ENCODE peak calls at places on chromosomes 4 and X, in eight cellular contexts. One of them, this sample, is unnamed.
A peak's percentile ranks its signal among the peaks of the same experiment; 100 is the strongest.

GRCh38 chrX:71650333-71650969 is 16.9 kb upstream of the LOC101059915 start:
- DNase-seq in tibial nerve: no peak
- DNase-seq in adrenal gland: no peak
- DNase-seq in thyroid gland: peak; percentile 10
- DNase-seq in vagina: no peak
- DNase-seq in heart left ventricle: no peak
- DNase-seq in esophagus squamous epithelium: no peak
- DNase-seq in GM12892: no peak
- DNase-seq in this sample: no peak

GRCh38 chrX:101383679-101384078 is 2.3 kb downstream of the BTK start:
- DNase-seq in tibial nerve: no peak
- DNase-seq in adrenal gland: no peak
- DNase-seq in thyroid gland: peak; percentile 22
- DNase-seq in vagina: no peak
- DNase-seq in heart left ventricle: no peak
- DNase-seq in esophagus squamous epithelium: no peak
- DNase-seq in GM12892: no peak
- DNase-seq in this sample: no peak

GRCh38 chr4:42633605-42634388 is 23.1 kb downstream of the ATP8A1 start:
- DNase-seq in tibial nerve: no peak
- DNase-seq in adrenal gland: no peak
- DNase-seq in thyroid gland: no peak
- DNase-seq in vagina: no peak
- DNase-seq in heart left ventricle: no peak
- DNase-seq in esophagus squamous epithelium: no peak
- DNase-seq in GM12892: no peak
- DNase-seq in this sample: no peak

GRCh38 chrX:136035663-136036062 is 50.4 kb downstream of the SLC9A6 start:
- DNase-seq in tibial nerve: no peak
- DNase-seq in adrenal gland: no peak
- DNase-seq in thyroid gland: no peak
- DNase-seq in vagina: no peak
- DNase-seq in heart left ventricle: no peak
- DNase-seq in esophagus squamous epithelium: no peak
- DNase-seq in GM12892: no peak
- DNase-seq in this sample: no peak

GRCh38 chr4:55947912-55948725 is 626 bp upstream of the CEP135 start:
- DNase-seq in tibial nerve: peak; percentile 11
- DNase-seq in adrenal gland: no peak
- DNase-seq in thyroid gland: no peak
- DNase-seq in vagina: no peak
- DNase-seq in heart left ventricle: no peak
- DNase-seq in esophagus squamous epithelium: no peak
- DNase-seq in GM12892: no peak
- DNase-seq in this sample: peak; percentile 37

GRCh38 chr4:14783011-14783877 is 219.0 kb upstream of the CPEB2 start:
- DNase-seq in tibial nerve: no peak
- DNase-seq in adrenal gland: no peak
- DNase-seq in thyroid gland: no peak
- DNase-seq in vagina: no peak
- DNase-seq in heart left ventricle: no peak
- DNase-seq in esophagus squamous epithelium: no peak
- DNase-seq in GM12892: no peak
- DNase-seq in this sample: peak; percentile 5

GRCh38 chrX:16125520-16126149 is 2.3 kb downstream of the GRPR start:
- DNase-seq in tibial nerve: no peak
- DNase-seq in adrenal gland: no peak
- DNase-seq in thyroid gland: no peak
- DNase-seq in vagina: no peak
- DNase-seq in heart left ventricle: no peak
- DNase-seq in esophagus squamous epithelium: no peak
- DNase-seq in GM12892: no peak
- DNase-seq in this sample: no peak

GRCh38 chrX:54891573-54891972 is 29.1 kb upstream of the TRO start:
- DNase-seq in tibial nerve: peak; percentile 12
- DNase-seq in adrenal gland: peak; percentile 21
- DNase-seq in thyroid gland: peak; percentile 27
- DNase-seq in vagina: no peak
- DNase-seq in heart left ventricle: no peak
- DNase-seq in esophagus squamous epithelium: no peak
- DNase-seq in GM12892: no peak
- DNase-seq in this sample: no peak

GRCh38 chr4:173218411-173219125 is 50.0 kb downstream of the GALNT7 start:
- DNase-seq in tibial nerve: no peak
- DNase-seq in adrenal gland: no peak
- DNase-seq in thyroid gland: no peak
- DNase-seq in vagina: no peak
- DNase-seq in heart left ventricle: no peak
- DNase-seq in esophagus squamous epithelium: no peak
- DNase-seq in GM12892: no peak
- DNase-seq in this sample: no peak

GRCh38 chrX:121571333-121571732 is 523.9 kb downstream of the GLUD2 start:
- DNase-seq in tibial nerve: no peak
- DNase-seq in adrenal gland: no peak
- DNase-seq in thyroid gland: no peak
- DNase-seq in vagina: no peak
- DNase-seq in heart left ventricle: no peak
- DNase-seq in esophagus squamous epithelium: no peak
- DNase-seq in GM12892: no peak
- DNase-seq in this sample: no peak

GRCh38 chr4:141686929-141687328 is 50.5 kb downstream of the IL15 start:
- DNase-seq in tibial nerve: peak; percentile 43
- DNase-seq in adrenal gland: no peak
- DNase-seq in thyroid gland: peak; percentile 10
- DNase-seq in vagina: no peak
- DNase-seq in heart left ventricle: no peak
- DNase-seq in esophagus squamous epithelium: no peak
- DNase-seq in GM12892: no peak
- DNase-seq in this sample: no peak

GRCh38 chrX:116204947-116205346 is 34.4 kb downstream of the AGTR2 start:
- DNase-seq in tibial nerve: peak; percentile 5
- DNase-seq in adrenal gland: no peak
- DNase-seq in thyroid gland: no peak
- DNase-seq in vagina: no peak
- DNase-seq in heart left ventricle: no peak
- DNase-seq in esophagus squamous epithelium: no peak
- DNase-seq in GM12892: no peak
- DNase-seq in this sample: no peak

GRCh38 chr4:13322681-13323101 is 161.4 kb downstream of the RAB28 start:
- DNase-seq in tibial nerve: no peak
- DNase-seq in adrenal gland: no peak
- DNase-seq in thyroid gland: no peak
- DNase-seq in vagina: no peak
- DNase-seq in heart left ventricle: no peak
- DNase-seq in esophagus squamous epithelium: no peak
- DNase-seq in GM12892: no peak
- DNase-seq in this sample: no peak

GRCh38 chr4:3111461-3111860 is 37.0 kb downstream of the HTT start:
- DNase-seq in tibial nerve: no peak
- DNase-seq in adrenal gland: no peak
- DNase-seq in thyroid gland: no peak
- DNase-seq in vagina: no peak
- DNase-seq in heart left ventricle: no peak
- DNase-seq in esophagus squamous epithelium: no peak
- DNase-seq in GM12892: no peak
- DNase-seq in this sample: peak; percentile 44

GRCh38 chr4:4860803-4861591 is 1.5 kb downstream of the MSX1 start:
- DNase-seq in tibial nerve: no peak
- DNase-seq in adrenal gland: no peak
- DNase-seq in thyroid gland: no peak
- DNase-seq in vagina: no peak
- DNase-seq in heart left ventricle: peak; percentile 64
- DNase-seq in esophagus squamous epithelium: no peak
- DNase-seq in GM12892: no peak
- DNase-seq in this sample: peak; percentile 84

GRCh38 chrX:2785538-2785937 is 33.7 kb downstream of the XG start:
- DNase-seq in tibial nerve: no peak
- DNase-seq in adrenal gland: no peak
- DNase-seq in thyroid gland: no peak
- DNase-seq in vagina: no peak
- DNase-seq in heart left ventricle: no peak
- DNase-seq in esophagus squamous epithelium: no peak
- DNase-seq in GM12892: no peak
- DNase-seq in this sample: no peak

GRCh38 chr4:108834787-108835384 is 72.0 kb upstream of the ETNPPL start:
- DNase-seq in tibial nerve: no peak
- DNase-seq in adrenal gland: no peak
- DNase-seq in thyroid gland: no peak
- DNase-seq in vagina: no peak
- DNase-seq in heart left ventricle: no peak
- DNase-seq in esophagus squamous epithelium: no peak
- DNase-seq in GM12892: no peak
- DNase-seq in this sample: no peak

GRCh38 chrX:134026732-134027311 is 41.4 kb upstream of the GPC3 start:
- DNase-seq in tibial nerve: peak; percentile 79
- DNase-seq in adrenal gland: peak; percentile 38
- DNase-seq in thyroid gland: peak; percentile 53
- DNase-seq in vagina: no peak
- DNase-seq in heart left ventricle: no peak
- DNase-seq in esophagus squamous epithelium: no peak
- DNase-seq in GM12892: no peak
- DNase-seq in this sample: peak; percentile 6

GRCh38 chr4:142351958-142352357 is 494.1 kb downstream of the INPP4B start:
- DNase-seq in tibial nerve: no peak
- DNase-seq in adrenal gland: no peak
- DNase-seq in thyroid gland: no peak
- DNase-seq in vagina: no peak
- DNase-seq in heart left ventricle: no peak
- DNase-seq in esophagus squamous epithelium: no peak
- DNase-seq in GM12892: no peak
- DNase-seq in this sample: no peak

GRCh38 chr4:13483142-13484044 is 747 bp downstream of the RAB28 start:
- DNase-seq in tibial nerve: peak; percentile 26
- DNase-seq in adrenal gland: peak; percentile 48
- DNase-seq in thyroid gland: peak; percentile 44
- DNase-seq in vagina: peak; percentile 90
- DNase-seq in heart left ventricle: peak; percentile 33
- DNase-seq in esophagus squamous epithelium: no peak
- DNase-seq in GM12892: no peak
- DNase-seq in this sample: peak; percentile 20

GRCh38 chr4:2268357-2269205 is 6.7 kb upstream of the MXD4 start:
- DNase-seq in tibial nerve: no peak
- DNase-seq in adrenal gland: no peak
- DNase-seq in thyroid gland: no peak
- DNase-seq in vagina: no peak
- DNase-seq in heart left ventricle: no peak
- DNase-seq in esophagus squamous epithelium: no peak
- DNase-seq in GM12892: no peak
- DNase-seq in this sample: no peak

GRCh38 chr4:121009578-121010338 is 62.6 kb downstream of the NDNF start:
- DNase-seq in tibial nerve: no peak
- DNase-seq in adrenal gland: no peak
- DNase-seq in thyroid gland: no peak
- DNase-seq in vagina: no peak
- DNase-seq in heart left ventricle: no peak
- DNase-seq in esophagus squamous epithelium: no peak
- DNase-seq in GM12892: no peak
- DNase-seq in this sample: no peak

GRCh38 chr4:173990126-173990878 is 293.2 kb downstream of the FBXO8 start:
- DNase-seq in tibial nerve: no peak
- DNase-seq in adrenal gland: no peak
- DNase-seq in thyroid gland: no peak
- DNase-seq in vagina: no peak
- DNase-seq in heart left ventricle: no peak
- DNase-seq in esophagus squamous epithelium: no peak
- DNase-seq in GM12892: no peak
- DNase-seq in this sample: no peak

GRCh38 chr4:168480991-168481588 is 798 bp upstream of the DDX60L start:
- DNase-seq in tibial nerve: peak; percentile 32
- DNase-seq in adrenal gland: peak; percentile 23
- DNase-seq in thyroid gland: peak; percentile 9
- DNase-seq in vagina: no peak
- DNase-seq in heart left ventricle: no peak
- DNase-seq in esophagus squamous epithelium: no peak
- DNase-seq in GM12892: peak; percentile 14
- DNase-seq in this sample: peak; percentile 20

GRCh38 chr4:112842513-112842912 is 205.6 kb downstream of the LARP7 start:
- DNase-seq in tibial nerve: no peak
- DNase-seq in adrenal gland: no peak
- DNase-seq in thyroid gland: no peak
- DNase-seq in vagina: no peak
- DNase-seq in heart left ventricle: no peak
- DNase-seq in esophagus squamous epithelium: no peak
- DNase-seq in GM12892: no peak
- DNase-seq in this sample: no peak

GRCh38 chr4:86441175-86441960 is 81.5 kb upstream of the MAPK10 start:
- DNase-seq in tibial nerve: no peak
- DNase-seq in adrenal gland: no peak
- DNase-seq in thyroid gland: no peak
- DNase-seq in vagina: no peak
- DNase-seq in heart left ventricle: no peak
- DNase-seq in esophagus squamous epithelium: no peak
- DNase-seq in GM12892: no peak
- DNase-seq in this sample: peak; percentile 6

GRCh38 chr4:54093609-54094240 is 6.2 kb upstream of the GSX2 start:
- DNase-seq in tibial nerve: no peak
- DNase-seq in adrenal gland: no peak
- DNase-seq in thyroid gland: no peak
- DNase-seq in vagina: no peak
- DNase-seq in heart left ventricle: no peak
- DNase-seq in esophagus squamous epithelium: no peak
- DNase-seq in GM12892: no peak
- DNase-seq in this sample: no peak

GRCh38 chr4:118684873-118685811 is at the start of gene METTL14:
- DNase-seq in tibial nerve: peak; percentile 96
- DNase-seq in adrenal gland: peak; percentile 94
- DNase-seq in thyroid gland: peak; percentile 94
- DNase-seq in vagina: peak; percentile 94
- DNase-seq in heart left ventricle: peak; percentile 92
- DNase-seq in esophagus squamous epithelium: peak; percentile 60
- DNase-seq in GM12892: peak; percentile 58
- DNase-seq in this sample: peak; percentile 41
- TF ChIP-seq POLR2A in tibial nerve: peak; percentile 54
- TF ChIP-seq POLR2A in adrenal gland: peak; percentile 11
- TF ChIP-seq POLR2A in thyroid gland: no peak
- TF ChIP-seq POLR2A in vagina: no peak
- TF ChIP-seq POLR2A in heart left ventricle: no peak
- TF ChIP-seq POLR2A in esophagus squamous epithelium: peak; percentile 62
- TF ChIP-seq POLR2A in GM12892: peak; percentile 87
- TF ChIP-seq POLR2A in this sample: no peak

GRCh38 chrX:8731579-8732395 is at the start of gene ANOS1:
- DNase-seq in tibial nerve: peak; percentile 23
- DNase-seq in adrenal gland: peak; percentile 48
- DNase-seq in thyroid gland: peak; percentile 89
- DNase-seq in vagina: no peak
- DNase-seq in heart left ventricle: peak; percentile 69
- DNase-seq in esophagus squamous epithelium: no peak
- DNase-seq in GM12892: no peak
- DNase-seq in this sample: peak; percentile 13
- TF ChIP-seq POLR2A in tibial nerve: no peak
- TF ChIP-seq POLR2A in adrenal gland: no peak
- TF ChIP-seq POLR2A in thyroid gland: no peak
- TF ChIP-seq POLR2A in vagina: no peak
- TF ChIP-seq POLR2A in heart left ventricle: no peak
- TF ChIP-seq POLR2A in esophagus squamous epithelium: no peak
- TF ChIP-seq POLR2A in GM12892: no peak
- TF ChIP-seq POLR2A in this sample: peak; percentile 39

GRCh38 chrX:152733261-152733975 is at the start of the genes CSAG1 and MAGEA12:
- DNase-seq in tibial nerve: no peak
- DNase-seq in adrenal gland: no peak
- DNase-seq in thyroid gland: no peak
- DNase-seq in vagina: peak; percentile 74
- DNase-seq in heart left ventricle: no peak
- DNase-seq in esophagus squamous epithelium: no peak
- DNase-seq in GM12892: no peak
- DNase-seq in this sample: no peak
- TF ChIP-seq POLR2A in tibial nerve: no peak
- TF ChIP-seq POLR2A in adrenal gland: no peak
- TF ChIP-seq POLR2A in thyroid gland: no peak
- TF ChIP-seq POLR2A in vagina: no peak
- TF ChIP-seq POLR2A in heart left ventricle: no peak
- TF ChIP-seq POLR2A in esophagus squamous epithelium: no peak
- TF ChIP-seq POLR2A in GM12892: no peak
- TF ChIP-seq POLR2A in this sample: no peak

GRCh38 chrX:48737213-48737938 is 24.2 kb upstream of the GLOD5 start:
- DNase-seq in tibial nerve: peak; percentile 80
- DNase-seq in adrenal gland: peak; percentile 89
- DNase-seq in thyroid gland: peak; percentile 91
- DNase-seq in vagina: peak; percentile 94
- DNase-seq in heart left ventricle: peak; percentile 91
- DNase-seq in esophagus squamous epithelium: peak; percentile 60
- DNase-seq in GM12892: peak; percentile 66
- DNase-seq in this sample: peak; percentile 45
- TF ChIP-seq POLR2A in tibial nerve: peak; percentile 18
- TF ChIP-seq POLR2A in adrenal gland: peak; percentile 40
- TF ChIP-seq POLR2A in thyroid gland: no peak
- TF ChIP-seq POLR2A in vagina: no peak
- TF ChIP-seq POLR2A in heart left ventricle: no peak
- TF ChIP-seq POLR2A in esophagus squamous epithelium: peak; percentile 57
- TF ChIP-seq POLR2A in GM12892: peak; percentile 70
- TF ChIP-seq POLR2A in this sample: no peak

This sample was measured in H54.